ENCODE peak calls at places on chromosomes 12 and 14, in six cellular contexts. M, X, F, G, W and I are unnamed samples.

GRCh38 chr14:101294136-101294535 is 267.2 kb upstream of the DIO3 start:
- DNase-seq in M (no peak), X (no peak), F (no peak), G (no peak), W (no peak), I (no peak)

GRCh38 chr12:119412811-119413794 is 78.6 kb downstream of the CCDC60 start:
- DNase-seq in M (peak), X (no peak), F (peak), G (peak), W (peak), I (peak)

GRCh38 chr12:66674495-66675122 is 4.3 kb downstream of the GRIP1 start:
- DNase-seq in M (no peak), X (no peak), F (no peak), G (no peak), W (no peak), I (no peak)

GRCh38 chr12:10940389-10940788 is 1.3 kb upstream of the TAS2R14 start:
- DNase-seq in M (no peak), X (no peak), F (no peak), G (peak), W (no peak), I (no peak)

GRCh38 chr12:59076611-59077010 is 156.3 kb upstream of the LRIG3 start:
- DNase-seq in M (no peak), X (no peak), F (no peak), G (no peak), W (no peak), I (no peak)

GRCh38 chr12:120844768-120845449 is 59.2 kb downstream of the SPPL3 start:
- DNase-seq in M (no peak), X (no peak), F (no peak), G (no peak), W (no peak), I (no peak)

GRCh38 chr14:73786632-73786941 is 65.0 kb upstream of the PTGR2 start:
- DNase-seq in M (no peak), X (no peak), F (peak), G (peak), W (no peak), I (no peak)

GRCh38 chr14:89910706-89911017 is 43.9 kb downstream of the EFCAB11 start:
- DNase-seq in M (no peak), X (no peak), F (peak), G (no peak), W (no peak), I (no peak)

GRCh38 chr12:116975779-116976393 is 65.1 kb downstream of the FBXW8 start:
- DNase-seq in M (no peak), X (no peak), F (no peak), G (no peak), W (no peak), I (no peak)

GRCh38 chr12:75672212-75672611 is 160.8 kb upstream of the KRR1 start:
- DNase-seq in M (no peak), X (no peak), F (no peak), G (no peak), W (no peak), I (no peak)

GRCh38 chr12:90896164-90896563 is 58.8 kb downstream of the CCER1 start:
- DNase-seq in M (no peak), X (no peak), F (no peak), G (no peak), W (no peak), I (no peak)

GRCh38 chr12:114851981-114852380 is 168.0 kb upstream of the TBX3 start:
- DNase-seq in M (no peak), X (no peak), F (no peak), G (no peak), W (no peak), I (no peak)

GRCh38 chr14:101235042-101235871 is 326.0 kb upstream of the DIO3 start:
- DNase-seq in M (peak), X (no peak), F (peak), G (peak), W (no peak), I (no peak)

GRCh38 chr12:45299132-45299692 is 83.3 kb downstream of the ANO6 start:
- DNase-seq in M (peak), X (no peak), F (no peak), G (no peak), W (no peak), I (no peak)

GRCh38 chr14:75720828-75721227 is 59.8 kb downstream of the TTLL5 start:
- DNase-seq in M (no peak), X (no peak), F (no peak), G (no peak), W (no peak), I (no peak)

GRCh38 chr12:89484470-89484869 is 40.1 kb downstream of the GALNT4 start:
- DNase-seq in M (no peak), X (no peak), F (no peak), G (no peak), W (no peak), I (no peak)

GRCh38 chr14:92516966-92517350 is 3.4 kb downstream of the RIN3 start:
- DNase-seq in M (no peak), X (no peak), F (no peak), G (no peak), W (no peak), I (no peak)

GRCh38 chr12:111367661-111368221 is 1.2 kb downstream of the PHETA1 start:
- DNase-seq in M (no peak), X (no peak), F (peak), G (peak), W (no peak), I (no peak)

GRCh38 chr12:132866251-132866828 is 21.1 kb downstream of the CHFR start:
- DNase-seq in M (no peak), X (no peak), F (no peak), G (no peak), W (no peak), I (no peak)

GRCh38 chr12:13074396-13075113 is 28.9 kb downstream of the GSG1 start:
- DNase-seq in M (no peak), X (no peak), F (no peak), G (no peak), W (no peak), I (no peak)
- TF ChIP-seq CTCF in M (no peak), X (no peak), F (no peak), G (no peak), W (no peak), I (no peak)

DNA sequence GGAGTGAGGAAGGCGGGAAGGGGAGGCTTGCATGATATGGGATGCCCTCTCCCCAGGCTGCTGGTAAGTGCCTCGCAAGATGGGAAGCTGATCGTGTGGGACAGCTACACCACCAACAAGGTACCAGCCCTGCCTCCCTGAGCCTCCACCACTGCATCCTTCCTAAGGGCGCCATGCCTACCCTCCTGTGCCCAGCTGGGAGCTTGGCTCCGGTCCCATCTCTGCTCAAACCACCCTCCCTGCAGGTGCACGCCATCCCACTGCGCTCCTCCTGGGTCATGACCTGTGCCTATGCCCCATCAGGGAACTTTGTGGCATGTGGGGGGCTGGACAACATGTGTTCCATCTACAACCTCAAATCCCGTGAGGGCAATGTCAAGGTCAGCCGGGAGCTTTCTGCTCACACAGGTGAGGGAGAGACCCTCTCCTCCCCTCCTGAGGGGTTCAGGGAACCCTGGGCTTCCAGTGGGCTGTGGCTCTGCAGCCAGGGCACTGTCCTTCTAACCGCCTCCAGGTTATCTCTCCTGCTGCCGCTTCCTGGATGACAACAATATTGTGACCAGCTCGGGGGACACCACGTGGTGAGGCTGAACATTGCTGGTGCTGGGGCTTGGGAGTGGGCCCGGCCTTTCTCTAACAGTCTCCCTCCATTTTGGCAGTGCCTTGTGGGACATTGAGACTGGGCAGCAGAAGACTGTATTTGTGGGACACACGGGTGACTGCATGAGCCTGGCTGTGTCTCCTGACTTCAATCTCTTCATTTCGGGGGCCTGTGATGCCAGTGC is 2.6 kb downstream of the GNB3 start:
- DNase-seq in M (peak), X (no peak), F (peak), G (peak), W (no peak), I (no peak)
- TF ChIP-seq CTCF in M (peak), X (no peak), F (no peak), G (peak), W (peak), I (peak)

DNA sequence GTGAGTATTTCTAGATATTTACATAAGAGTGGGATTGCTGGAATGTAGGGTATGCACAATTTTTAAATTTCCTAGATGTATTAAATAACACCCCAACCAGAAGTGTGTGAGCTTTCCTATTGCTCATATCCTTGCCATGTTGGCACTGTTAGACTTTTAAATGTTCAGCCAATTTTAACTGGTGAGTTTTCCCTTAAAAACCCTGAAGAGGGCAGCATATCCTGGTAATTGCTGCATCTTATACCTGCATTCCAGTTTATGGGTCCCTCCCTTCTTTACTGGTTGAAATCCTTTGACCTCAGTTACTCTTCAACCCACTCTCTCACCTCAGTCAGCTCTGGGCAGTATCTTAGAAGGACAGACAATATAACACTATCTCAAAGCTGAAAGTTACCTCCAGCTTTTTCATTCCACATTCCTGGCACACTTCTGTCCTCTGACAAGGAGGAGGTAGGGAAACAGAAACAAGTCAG is 270.6 kb downstream of the PAWR start:
- DNase-seq in M (no peak), X (no peak), F (no peak), G (peak), W (peak), I (no peak)
- TF ChIP-seq CTCF in M (no peak), X (no peak), F (peak), G (peak), W (peak), I (peak)

DNA sequence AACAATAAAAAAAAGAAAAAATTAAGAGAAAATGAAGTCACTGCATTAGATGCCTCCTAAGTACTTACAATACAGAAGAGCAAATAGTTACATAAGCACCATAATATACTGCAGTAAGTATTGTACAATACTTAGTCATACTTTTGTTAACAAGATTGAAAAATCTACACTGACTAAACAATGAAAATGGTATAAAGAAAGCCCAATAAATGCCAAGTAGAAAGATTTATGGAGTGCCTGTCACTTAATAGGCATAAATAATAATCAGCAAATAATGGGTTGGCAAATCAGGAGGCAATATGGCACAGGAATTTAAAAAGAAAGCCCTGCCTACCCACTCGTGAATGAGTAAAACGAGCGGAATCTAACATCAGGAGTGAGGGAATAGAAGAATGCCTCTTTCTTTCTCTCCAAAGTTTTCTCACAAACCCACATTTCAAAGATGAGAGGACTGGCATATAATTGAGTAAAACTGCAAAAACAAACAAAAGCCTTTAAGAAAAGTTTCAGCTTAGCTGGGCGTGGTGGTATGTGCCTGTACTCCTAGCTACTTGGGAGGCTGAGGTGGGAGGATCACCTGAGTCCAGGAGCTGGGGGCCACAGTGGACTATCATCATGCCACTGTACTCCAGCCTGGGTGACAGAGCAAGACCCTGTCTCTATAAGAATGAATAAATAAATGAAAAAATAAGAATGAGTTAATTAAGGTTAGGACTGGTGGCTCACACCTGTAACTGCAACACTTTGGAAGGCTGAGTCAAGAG is 36.1 kb downstream of the CRY1 start:
- DNase-seq in M (no peak), X (no peak), F (no peak), G (no peak), W (no peak), I (no peak)
- TF ChIP-seq CTCF in M (no peak), X (no peak), F (peak), G (no peak), W (no peak), I (no peak)

GRCh38 chr12:48336564-48336963 is 14.2 kb downstream of the ZNF641 start:
- DNase-seq in M (no peak), X (no peak), F (no peak), G (no peak), W (no peak), I (no peak)
- TF ChIP-seq CTCF in M (peak), X (no peak), F (no peak), G (no peak), W (peak), I (peak)